ENCODE peak calls at places on chromosome 1, in nine cellular contexts. X is Caco-2, L is astrocyte of the spinal cord, J is AG04450, Y is AG10803, R is Calu3, T is nephron progenitor cell, S is A673, U is choroid plexus epithelial cell. D is an unnamed sample.

GRCh38 chr1:27887215-27888035 is 15.1 kb downstream of the THEMIS2 start:
- DNase-seq in Y (no peak), R (no peak), J (no peak), X (no peak), U (no peak), T (no peak), S (no peak), L (no peak), D (no peak)

GRCh38 chr1:160548960-160549664 is 26.1 kb upstream of the SLAMF6 start:
- DNase-seq in X (no peak), L (no peak), U (no peak), T (no peak), R (no peak), J (no peak), Y (no peak), S (no peak), D (no peak)

GRCh38 chr1:84122780-84123382 is 21.2 kb upstream of the PRKACB start:
- DNase-seq in U (peak), X (peak), T (peak), R (peak), L (peak), Y (peak), S (peak), J (no peak), D (no peak)

GRCh38 chr1:54973205-54973921 is 7.1 kb upstream of the TMEM61 start:
- DNase-seq in U (peak), X (peak), R (peak), Y (peak), L (peak), J (no peak), S (peak), T (peak), D (no peak)

GRCh38 chr1:166164995-166165660 is 1.7 kb downstream of the FAM78B start:
- DNase-seq in R (peak), S (peak), L (peak), J (no peak), T (peak), X (peak), U (peak), Y (peak), D (peak)

GRCh38 chr1:243507001-243507671 is 251.3 kb downstream of the SDCCAG8 start:
- DNase-seq in S (no peak), R (no peak), L (no peak), U (peak), Y (no peak), X (no peak), T (no peak), J (no peak), D (no peak)

GRCh38 chr1:4267381-4268261 is 367.5 kb upstream of the C1orf174 start:
- DNase-seq in T (no peak), Y (no peak), U (no peak), X (no peak), R (no peak), L (no peak), S (no peak), J (no peak), D (no peak)

GRCh38 chr1:6180215-6180577 is at the start of gene CHD5:
- DNase-seq in J (no peak), S (peak), L (no peak), T (peak), X (no peak), Y (no peak), R (peak), U (no peak), D (no peak)

GRCh38 chr1:96525657-96526613 is 195.6 kb upstream of the PTBP2 start:
- DNase-seq in R (no peak), J (no peak), Y (peak), L (no peak), X (no peak), U (no peak), T (no peak), S (no peak), D (no peak)

GRCh38 chr1:100023482-100023881 is 53.7 kb downstream of the SLC35A3 start:
- DNase-seq in R (no peak), Y (no peak), J (no peak), U (no peak), S (no peak), X (no peak), T (no peak), L (no peak), D (no peak)

GRCh38 chr1:31401241-31401640 is 11.8 kb upstream of the SERINC2 start:
- DNase-seq in L (no peak), J (no peak), S (no peak), U (peak), X (no peak), T (no peak), Y (no peak), R (no peak), D (no peak)
- TF ChIP-seq CTCF in L (peak), J (peak), S (no peak), U (peak), X (no peak), T (no peak), Y (peak), R (no peak), D (peak)

GRCh38 chr1:143694085-143694484 is 277.7 kb downstream of the FAM72C start:
- DNase-seq in X (no peak), T (no peak), L (no peak), Y (no peak), S (no peak), U (no peak), J (no peak), R (no peak), D (no peak)

GRCh38 chr1:143699731-143700130 is 272.1 kb downstream of the FAM72C start:
- DNase-seq in T (no peak), R (no peak), L (no peak), U (no peak), S (no peak), J (no peak), X (no peak), Y (no peak), D (no peak)

GRCh38 chr1:143699115-143699514 is 272.7 kb downstream of the FAM72C start:
- DNase-seq in T (no peak), J (no peak), L (no peak), S (no peak), X (no peak), U (no peak), R (no peak), Y (no peak), D (no peak)

GRCh38 chr1:143691971-143692529 is 279.7 kb downstream of the FAM72C start:
- DNase-seq in Y (no peak), L (no peak), X (no peak), T (no peak), S (no peak), J (no peak), R (no peak), U (no peak), D (no peak)

DNA sequence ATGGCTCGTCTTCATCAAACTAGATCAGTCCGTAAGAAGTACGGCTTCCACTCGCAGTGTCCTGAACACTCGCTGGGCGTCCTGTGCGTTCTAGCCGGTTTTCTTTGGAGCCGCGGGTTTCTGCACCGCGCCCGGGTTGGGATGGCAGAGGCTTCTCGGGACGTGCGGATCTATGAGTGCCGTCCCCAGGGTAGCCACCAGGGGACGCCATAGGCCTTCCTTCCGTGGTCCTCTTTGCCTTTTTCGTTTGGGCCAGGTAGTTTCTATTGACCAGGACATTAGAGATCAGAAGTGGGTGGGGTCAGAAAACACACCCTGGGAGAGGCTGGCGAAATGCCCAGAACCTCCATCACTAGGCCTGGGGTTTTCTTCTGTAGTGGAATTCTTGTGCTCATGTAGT is 273.8 kb downstream of the FAM72C start:
- DNase-seq in R (peak), J (no peak), L (no peak), U (peak), S (peak), T (no peak), Y (no peak), X (peak), D (no peak)
- TF ChIP-seq CTCF in R (peak), J (peak), L (peak), U (peak), S (peak), T (no peak), Y (peak), X (no peak), D (peak)

DNA sequence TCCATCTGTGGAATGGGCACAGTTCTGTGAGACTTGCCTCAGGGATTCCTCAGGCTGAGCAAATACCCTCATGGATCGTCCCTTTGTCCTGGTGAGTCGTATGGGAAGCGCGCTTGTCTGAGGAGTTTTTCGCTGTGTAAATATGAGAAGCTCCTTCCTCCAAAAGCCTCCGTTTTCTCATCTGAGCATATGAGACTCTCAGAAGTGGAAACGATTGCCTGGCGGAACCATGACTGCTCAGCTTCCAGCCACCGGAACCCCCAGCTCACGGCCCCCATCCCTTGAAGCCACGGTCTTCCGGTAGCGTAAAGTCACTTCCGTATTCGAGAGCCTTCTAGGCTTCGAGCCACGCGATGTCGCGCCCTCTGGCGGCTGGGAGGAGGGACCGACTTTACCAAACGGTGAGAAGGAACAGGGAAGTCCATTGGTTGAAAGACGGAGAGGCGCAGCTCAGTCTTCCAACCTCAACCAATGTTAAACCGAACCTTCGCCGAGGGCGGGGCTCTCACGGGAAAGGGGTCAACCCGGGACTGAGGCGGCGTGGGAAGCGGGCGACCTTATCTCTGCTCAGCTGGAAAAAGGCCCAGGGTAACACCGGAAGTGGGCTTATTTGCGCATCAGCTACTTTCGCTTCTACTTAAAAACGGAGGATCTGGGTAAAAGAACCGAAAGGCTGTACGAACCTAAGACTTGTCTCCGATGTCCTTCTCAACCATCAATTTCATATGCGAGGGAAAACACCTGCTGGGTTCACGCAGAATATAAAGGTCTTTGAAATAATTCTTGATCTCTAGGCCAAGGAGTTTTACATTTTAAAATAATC is 46.3 kb downstream of the AZIN2 start:
- DNase-seq in S (peak), R (peak), U (peak), T (peak), L (peak), X (peak), J (peak), Y (peak), D (peak)
- TF ChIP-seq CTCF in S (peak), R (peak), U (peak), T (peak), L (peak), X (peak), J (peak), Y (peak), D (peak)

DNA sequence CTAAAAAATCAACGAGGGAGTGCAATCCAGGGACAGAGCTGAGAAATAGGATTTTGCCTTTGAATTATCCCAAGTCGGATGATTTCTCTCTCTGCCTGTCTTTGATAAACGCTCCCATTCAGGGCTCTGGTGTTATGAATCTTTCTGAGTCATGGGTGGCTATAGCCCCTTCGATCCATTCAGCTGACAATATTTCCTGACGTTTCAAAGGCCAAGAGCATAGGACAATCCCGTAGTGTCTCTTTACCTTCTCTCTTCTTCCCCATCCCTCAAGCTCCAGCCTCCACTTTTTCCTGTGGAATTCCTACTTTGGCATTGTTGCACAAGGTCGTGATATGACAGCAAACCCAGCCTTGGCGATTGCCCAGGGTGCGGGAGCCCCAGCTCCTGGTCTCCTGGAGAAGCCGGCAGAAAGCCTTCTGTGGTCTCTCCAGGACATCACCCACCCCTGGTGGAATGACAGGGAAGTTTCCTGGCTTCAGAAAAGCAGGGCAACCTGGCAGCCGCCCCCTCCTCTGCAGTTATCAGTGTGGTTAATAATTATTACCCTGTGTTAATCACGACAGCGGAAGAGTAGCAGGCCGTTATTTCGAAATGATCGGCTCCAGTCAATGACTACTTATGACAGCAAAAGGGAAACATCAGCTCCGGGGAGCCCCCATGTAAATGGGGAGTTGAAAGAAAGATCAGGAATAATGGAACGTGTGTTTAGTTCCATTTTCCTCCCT is 8.1 kb upstream of the PLXNA2 start:
- DNase-seq in T (no peak), J (no peak), L (no peak), X (peak), U (no peak), Y (peak), S (peak), R (peak), D (no peak)
- TF ChIP-seq CTCF in T (peak), J (peak), L (peak), X (peak), U (peak), Y (peak), S (peak), R (peak), D (peak)

DNA sequence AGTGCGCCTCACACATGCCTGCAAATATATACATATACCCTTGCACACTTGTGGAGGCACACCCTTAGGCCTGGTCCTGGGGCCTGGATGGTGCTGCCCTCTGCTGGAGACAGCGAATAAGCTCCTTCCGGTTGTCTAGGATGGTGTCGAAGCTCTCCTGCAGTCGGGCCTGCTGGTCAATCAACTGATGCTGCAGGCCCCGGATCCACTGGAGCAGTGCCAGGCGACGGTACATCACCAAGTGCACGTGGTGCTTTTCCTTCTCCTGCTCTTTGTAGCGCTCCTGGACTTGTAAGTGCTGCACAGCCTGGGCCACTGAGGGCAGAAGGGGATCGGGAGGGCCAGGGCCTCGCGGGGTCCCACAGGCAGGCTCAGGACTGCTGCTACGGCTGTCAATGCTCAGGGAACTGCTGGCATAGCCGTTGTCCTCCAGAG is 3.1 kb downstream of the C1orf216 start:
- DNase-seq in R (peak), L (peak), Y (peak), U (peak), J (peak), X (peak), T (peak), S (peak), D (no peak)
- TF ChIP-seq CTCF in R (peak), L (peak), Y (peak), U (peak), J (peak), X (peak), T (peak), S (peak), D (peak)

GRCh38 chr1:39132505-39133339 is 71.8 kb upstream of the MACF1 start:
- DNase-seq in S (peak), U (peak), J (no peak), Y (peak), X (peak), T (peak), R (peak), L (peak), D (no peak)
- TF ChIP-seq CTCF in S (peak), U (peak), J (no peak), Y (no peak), X (no peak), T (no peak), R (peak), L (peak), D (peak)

GRCh38 chr1:47545912-47546483 is 108.2 kb downstream of the FOXD2 start:
- DNase-seq in R (no peak), X (peak), S (no peak), U (no peak), Y (no peak), T (no peak), J (no peak), L (no peak), D (no peak)

GRCh38 chr1:47548188-47548587 is 110.3 kb downstream of the FOXD2 start:
- DNase-seq in Y (no peak), S (no peak), L (no peak), R (no peak), J (no peak), X (no peak), U (peak), T (no peak), D (no peak)

GRCh38 chr1:47547753-47548152 is 109.9 kb downstream of the FOXD2 start:
- DNase-seq in X (no peak), J (no peak), R (no peak), L (no peak), T (no peak), S (no peak), U (peak), Y (peak), D (no peak)

GRCh38 chr1:47551971-47552528 is 114.2 kb downstream of the FOXD2 start:
- DNase-seq in Y (no peak), L (no peak), U (no peak), J (no peak), R (no peak), S (no peak), T (no peak), X (no peak), D (no peak)

GRCh38 chr1:47549532-47549931 is 111.7 kb downstream of the FOXD2 start:
- DNase-seq in S (no peak), R (no peak), L (no peak), U (no peak), X (no peak), Y (no peak), T (no peak), J (no peak), D (no peak)
- TF ChIP-seq CTCF in S (peak), R (no peak), L (no peak), U (peak), X (no peak), Y (no peak), T (no peak), J (no peak), D (no peak)

DNA sequence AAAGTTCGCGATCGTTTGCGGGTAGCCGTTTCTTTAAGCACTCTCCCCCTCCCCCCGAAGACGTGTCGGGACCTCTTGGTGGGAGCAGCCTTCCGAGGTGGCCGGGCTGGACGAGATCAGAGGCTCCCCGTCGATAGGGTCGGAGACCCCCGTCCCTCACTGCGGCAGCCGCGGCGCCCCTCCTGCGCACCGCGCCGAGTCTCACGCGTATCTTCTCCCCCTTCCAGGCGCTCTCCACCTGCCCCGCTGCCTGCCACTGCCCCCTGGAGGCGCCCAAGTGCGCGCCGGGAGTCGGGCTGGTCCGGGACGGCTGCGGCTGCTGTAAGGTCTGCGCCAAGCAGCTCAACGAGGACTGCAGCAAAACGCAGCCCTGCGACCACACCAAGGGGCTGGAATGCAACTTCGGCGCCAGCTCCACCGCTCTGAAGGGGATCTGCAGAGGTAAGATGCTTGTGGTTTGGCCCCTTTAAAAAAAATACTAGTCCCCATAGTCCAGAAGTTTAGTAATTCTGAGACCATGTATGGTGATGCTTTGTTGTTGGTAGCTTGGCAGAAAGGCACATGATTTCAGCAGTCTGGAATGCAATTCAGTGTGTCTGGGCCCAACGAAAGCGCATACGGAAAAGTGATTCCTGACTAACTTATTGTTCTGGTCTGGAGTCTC is 709 bp downstream of the CCN1 start:
- DNase-seq in L (peak), T (peak), Y (peak), X (peak), R (peak), U (peak), J (peak), S (peak), D (peak)
- TF ChIP-seq CTCF in L (peak), T (peak), Y (peak), X (peak), R (peak), U (peak), J (peak), S (peak), D (peak)

GRCh38 chr1:115893545-115893944 is 52.6 kb upstream of the NHLH2 start:
- DNase-seq in X (no peak), L (no peak), S (no peak), R (no peak), Y (no peak), U (no peak), T (no peak), J (no peak), D (no peak)
- TF ChIP-seq CTCF in X (no peak), L (no peak), S (no peak), R (no peak), Y (no peak), U (no peak), T (no peak), J (no peak), D (no peak)

GRCh38 chr1:43426221-43426620 is 27.5 kb downstream of the HYI start:
- DNase-seq in J (no peak), Y (no peak), L (no peak), T (no peak), U (no peak), S (no peak), R (no peak), X (no peak), D (no peak)

GRCh38 chr1:43425045-43425444 is 28.7 kb downstream of the HYI start:
- DNase-seq in L (no peak), U (no peak), Y (no peak), X (no peak), T (no peak), R (no peak), S (no peak), J (no peak), D (no peak)

GRCh38 chr1:43430831-43431230 is 22.9 kb downstream of the HYI start:
- DNase-seq in R (no peak), X (no peak), T (no peak), U (no peak), S (no peak), L (no peak), Y (no peak), J (no peak), D (no peak)

GRCh38 chr1:43427524-43427923 is 26.2 kb downstream of the HYI start:
- DNase-seq in S (no peak), T (no peak), Y (no peak), J (no peak), U (no peak), L (no peak), R (no peak), X (no peak), D (no peak)

DNA sequence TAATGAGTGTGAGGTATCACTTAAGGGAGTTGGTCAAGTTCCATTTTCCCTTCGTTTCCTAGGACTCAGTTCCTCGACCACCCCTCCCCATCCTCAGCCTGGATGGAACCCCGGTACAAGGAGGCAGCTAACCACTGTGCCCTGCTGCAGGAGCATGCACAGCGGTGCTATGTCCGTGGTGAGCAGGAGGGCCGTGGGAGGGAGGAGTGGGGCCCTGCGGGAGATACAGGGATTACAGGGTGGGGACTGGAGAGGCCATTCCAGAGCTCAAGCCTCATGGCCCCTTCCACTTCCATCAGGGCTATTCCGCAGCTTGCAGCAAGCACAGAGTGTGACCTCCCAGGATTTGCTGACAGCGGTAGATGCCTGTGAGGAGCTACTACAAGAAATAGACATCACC is 25.8 kb downstream of the HYI start:
- DNase-seq in J (no peak), X (no peak), L (no peak), Y (no peak), R (no peak), U (no peak), S (no peak), T (no peak), D (no peak)
- TF ChIP-seq CTCF in J (no peak), X (no peak), L (no peak), Y (no peak), R (no peak), U (no peak), S (no peak), T (no peak), D (no peak)

D was measured in chondrocyte.